ENCODE peak calls at places on chromosomes 6 and 20, in eight cellular contexts. N, K, T, F, L, Z, Q and S are unnamed samples.

GRCh38 chr20:24777746-24778145 is 171.3 kb upstream of the CST7 start:
- DNase-seq in N (no peak), F (no peak), Q (no peak), Z (no peak), L (no peak), T (no peak), K (peak), S (no peak)

GRCh38 chr6:95176322-95176721 is 401.0 kb upstream of the MANEA start:
- DNase-seq in N (no peak), K (no peak), L (no peak), T (no peak), Q (no peak), F (no peak), Z (no peak), S (peak)

GRCh38 chr6:6905961-6906518 is 201.7 kb upstream of the RREB1 start:
- DNase-seq in Q (no peak), K (no peak), L (no peak), N (no peak), F (no peak), Z (no peak), T (no peak), S (no peak)

GRCh38 chr20:46423342-46423741 is 16.9 kb upstream of the ELMO2 start:
- DNase-seq in Z (no peak), K (no peak), Q (no peak), T (no peak), L (no peak), N (no peak), F (no peak), S (no peak)

GRCh38 chr20:63529861-63530787 is 7.1 kb downstream of the PTK6 start:
- DNase-seq in K (no peak), T (no peak), N (no peak), Q (no peak), L (no peak), F (no peak), Z (no peak), S (no peak)

GRCh38 chr6:168625602-168626001 is 184.6 kb downstream of the SMOC2 start:
- DNase-seq in Q (no peak), F (no peak), T (no peak), K (no peak), N (no peak), L (no peak), Z (no peak), S (no peak)

GRCh38 chr20:21156266-21156665 is 30.4 kb downstream of the KIZ start:
- DNase-seq in K (no peak), N (peak), T (no peak), Q (no peak), F (no peak), Z (no peak), L (no peak), S (no peak)

GRCh38 chr6:73521351-73522254 is 771 bp upstream of the EEF1A1 start:
- DNase-seq in N (no peak), F (no peak), T (no peak), Z (no peak), Q (no peak), K (peak), L (peak), S (no peak)